ENCODE peak calls at places on chromosomes 4 and X, in six cellular contexts. Q is body of pancreas; G is WERI-Rb-1; K is naive thymus-derived CD4-positive, alpha-beta T cell; X is astrocyte; O is transverse colon. M is an unnamed sample. For H3K27me3 and H3K36me3, the result is how much of the 10 kb centered on the place peaks cover.

GRCh38 chr4:83552085-83552484 is 16.2 kb downstream of the GPAT3 start:
- DNase-seq in Q (no peak), G (no peak), K (no peak), X (no peak), O (no peak), M (no peak)

GRCh38 chr4:113756005-113756410 is 5.5 kb downstream of the CAMK2D start:
- DNase-seq in Q (no peak), G (no peak), K (no peak), X (peak), O (no peak), M (no peak)

GRCh38 chr4:77073106-77073858 is 2.5 kb downstream of the CCNI start:
- DNase-seq in Q (no peak), G (no peak), K (no peak), X (no peak), O (no peak), M (no peak)

GRCh38 chrX:41718481-41719245 is 5.3 kb upstream of the GPR82 start:
- DNase-seq in Q (no peak), G (no peak), K (no peak), X (peak), O (no peak), M (peak)

GRCh38 chr4:154450971-154451370 is 40.6 kb downstream of the DCHS2 start:
- DNase-seq in Q (no peak), G (no peak), K (no peak), X (no peak), O (no peak), M (no peak)

GRCh38 chr4:157996598-157996997 is 176.2 kb downstream of the GASK1B start:
- DNase-seq in Q (no peak), G (no peak), K (no peak), X (no peak), O (no peak), M (no peak)

GRCh38 chrX:152220612-152221011 is 82.2 kb upstream of the MAGEA10 start:
- DNase-seq in Q (no peak), G (no peak), K (no peak), X (peak), O (no peak), M (no peak)

GRCh38 chrX:46670316-46670715 is 88.6 kb downstream of the SLC9A7 start:
- DNase-seq in Q (no peak), G (no peak), K (no peak), X (no peak), O (no peak), M (no peak)

GRCh38 chr4:6008092-6008551 is 10.1 kb downstream of the C4orf50 start:
- DNase-seq in Q (no peak), G (no peak), K (no peak), X (no peak), O (no peak), M (peak)

GRCh38 chrX:153934473-153935325 is at the start of gene NAA10:
- DNase-seq in Q (peak), G (peak), K (peak), X (peak), O (peak), M (peak)

GRCh38 chrX:112670964-112671363 is 8.8 kb downstream of the LHFPL1 start:
- DNase-seq in Q (no peak), G (no peak), K (no peak), X (no peak), O (no peak), M (no peak)

GRCh38 chr4:15470149-15470520 is 453 bp downstream of the CC2D2A start:
- DNase-seq in Q (no peak), G (no peak), K (no peak), X (peak), O (no peak), M (no peak)

GRCh38 chr4:8393593-8394038 is 46.9 kb downstream of the ACOX3 start:
- DNase-seq in Q (peak), G (peak), K (no peak), X (peak), O (peak), M (no peak)

GRCh38 chr4:8395504-8395903 is 45.0 kb downstream of the ACOX3 start:
- DNase-seq in Q (no peak), G (no peak), K (no peak), X (no peak), O (no peak), M (no peak)

GRCh38 chr4:8394806-8395205 is 45.7 kb downstream of the ACOX3 start:
- DNase-seq in Q (no peak), G (no peak), K (no peak), X (no peak), O (no peak), M (no peak)

GRCh38 chr4:8392591-8393190 is 47.8 kb downstream of the ACOX3 start:
- DNase-seq in Q (no peak), G (peak), K (no peak), X (no peak), O (no peak), M (no peak)

DNA sequence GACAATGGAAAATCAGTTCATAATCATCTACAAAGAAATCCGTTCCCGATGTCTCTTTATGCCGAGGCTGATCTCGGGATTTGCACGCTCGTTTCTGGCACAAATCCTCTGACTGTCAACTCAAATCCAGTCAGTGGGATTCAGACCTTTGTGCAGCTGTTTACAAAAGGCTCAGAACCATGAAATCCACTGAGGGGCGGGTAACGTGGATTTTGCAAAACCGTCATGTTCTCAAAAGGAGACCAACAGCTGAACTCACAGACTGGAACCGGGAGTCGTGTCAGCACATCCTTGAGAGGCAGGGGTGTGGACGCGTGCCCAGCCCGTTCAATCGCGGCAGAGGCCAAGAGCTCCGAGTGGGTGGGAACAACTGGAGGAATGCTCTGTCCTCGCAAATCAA is 46.4 kb downstream of the ACOX3 start:
- DNase-seq in Q (peak), G (peak), K (no peak), X (peak), O (peak), M (no peak)
- H3K4me3 ChIP-seq in Q (no peak), G (peak), K (no peak), X (no peak), O (no peak), M (no peak)

GRCh38 chrX:25021132-25021498 is 5.3 kb upstream of the ARX start:
- DNase-seq in Q (no peak), G (no peak), K (no peak), X (no peak), O (no peak), M (peak)
- H3K27me3 ChIP-seq in Q (under half), G (half or more), K (under half), X (half or more), O (half or more), M (half or more)

GRCh38 chr4:3505231-3505630 is 27.0 kb downstream of the LRPAP1 start:
- DNase-seq in Q (no peak), G (no peak), K (no peak), X (no peak), O (no peak), M (no peak)
- H3K36me3 ChIP-seq in Q (under half), G (half or more), K (under half), X (under half), O (under half), M (under half)

DNA sequence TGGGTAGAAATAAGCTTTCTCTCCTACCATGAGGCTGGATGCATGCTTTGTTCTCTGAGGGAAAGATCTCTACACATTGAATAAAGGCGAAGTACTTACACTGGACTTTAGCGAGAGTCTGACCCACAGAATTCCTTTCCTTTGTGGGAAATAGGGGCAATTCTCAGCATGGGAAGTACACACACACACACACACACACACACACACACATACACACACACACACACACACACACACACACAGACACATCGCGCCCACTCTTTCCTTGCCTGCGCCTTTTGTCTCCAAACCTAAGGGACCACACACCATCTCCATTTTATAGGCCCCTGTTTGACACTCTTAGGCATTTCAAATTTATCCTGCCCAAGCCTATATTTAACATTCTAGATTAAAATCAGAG is 83.8 kb downstream of the LUZP4 start:
- DNase-seq in Q (no peak), G (no peak), K (no peak), X (no peak), O (no peak), M (no peak)
- H3K4me3 ChIP-seq in Q (no peak), G (no peak), K (no peak), X (no peak), O (no peak), M (no peak)

DNA sequence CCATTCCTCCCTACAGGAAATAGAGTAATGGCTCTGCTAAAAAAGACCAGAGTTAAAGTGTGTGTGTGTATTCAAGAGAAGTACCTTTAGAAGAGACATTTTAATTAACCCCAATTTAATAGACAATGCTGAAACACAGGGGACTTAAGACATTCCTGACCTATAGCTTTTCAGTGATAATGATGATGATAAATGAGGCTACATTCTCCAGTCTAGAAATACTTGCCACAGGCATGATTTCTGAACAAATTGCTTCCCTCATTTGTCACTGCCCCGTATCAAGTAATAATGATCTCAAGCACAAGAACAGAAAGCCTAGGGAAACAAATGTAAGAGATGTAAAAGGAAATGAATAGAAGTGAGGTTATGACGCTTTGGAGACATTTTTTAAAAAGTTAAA is 117.1 kb downstream of the UNC5C start:
- DNase-seq in Q (no peak), G (no peak), K (no peak), X (peak), O (no peak), M (no peak)
- H3K27me3 ChIP-seq in Q (under half), G (under half), K (under half), X (under half), O (under half), M (under half)

GRCh38 chr4:39505581-39505980 is 21.7 kb downstream of the UGDH start:
- DNase-seq in Q (no peak), G (no peak), K (no peak), X (no peak), O (no peak), M (no peak)
- H3K36me3 ChIP-seq in Q (under half), G (half or more), K (under half), X (half or more), O (under half), M (under half)

GRCh38 chrX:48999030-48999429 is 3.0 kb downstream of the GRIPAP1 start:
- DNase-seq in Q (no peak), G (no peak), K (no peak), X (no peak), O (no peak), M (no peak)

GRCh38 chrX:48998391-48998790 is 3.7 kb downstream of the GRIPAP1 start:
- DNase-seq in Q (no peak), G (peak), K (no peak), X (no peak), O (no peak), M (no peak)

GRCh38 chrX:49001521-49002090 is 458 bp downstream of the GRIPAP1 start:
- DNase-seq in Q (peak), G (peak), K (no peak), X (peak), O (peak), M (peak)

GRCh38 chrX:49002091-49002935 is at the start of gene GRIPAP1:
- DNase-seq in Q (peak), G (peak), K (peak), X (peak), O (peak), M (peak)

DNA sequence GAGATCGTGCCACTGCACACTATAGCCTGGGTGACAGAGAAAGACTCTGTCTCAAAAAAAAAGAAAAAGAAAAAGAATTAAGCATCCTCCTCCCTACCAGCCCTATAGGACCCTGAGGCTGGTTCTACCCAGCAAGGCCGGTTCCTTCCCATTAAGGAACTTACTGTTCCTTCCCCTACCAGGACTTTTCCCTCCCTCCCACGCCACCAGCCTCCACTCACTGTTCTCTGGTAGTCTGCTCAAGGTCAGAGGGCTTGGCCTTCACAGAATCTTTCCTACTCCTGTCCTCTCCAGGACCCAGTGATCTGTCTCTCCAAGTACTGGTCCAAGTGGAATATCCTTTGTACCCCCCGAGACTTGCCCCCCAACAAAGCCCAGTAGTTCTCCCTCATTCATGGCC is 1.4 kb downstream of the GRIPAP1 start:
- DNase-seq in Q (no peak), G (no peak), K (no peak), X (no peak), O (no peak), M (no peak)
- H3K4me3 ChIP-seq in Q (no peak), G (no peak), K (peak), X (no peak), O (no peak), M (no peak)